ENCODE peak calls at places on chromosome 4, in nine cellular contexts. W is mammary epithelial cell, O is keratinocyte, G is mesendoderm, J is neuronal stem cell, N is IMR-90, T is Karpas-422, L is colonic mucosa, M is endodermal cell. C is an unnamed sample. For H3K36me3, the result is how much of the 10 kb centered on the place peaks cover.

GRCh38 chr4:5998333-5998936 is 19.8 kb downstream of the C4orf50 start:
- DNase-seq in W (peak), O (peak), G (peak), J (peak), N (peak), T (peak), L (peak), M (peak), C (no peak)

GRCh38 chr4:23728393-23728792 is 161.5 kb downstream of the PPARGC1A start:
- DNase-seq in W (peak), O (peak), G (peak), J (no peak), N (peak), T (no peak), L (no peak), M (no peak), C (no peak)

GRCh38 chr4:5822617-5823016 is 70.3 kb downstream of the CRMP1 start:
- DNase-seq in W (no peak), O (no peak), G (no peak), J (no peak), N (no peak), T (peak), L (no peak), M (no peak), C (no peak)

GRCh38 chr4:3516836-3517730 is 15.1 kb downstream of the LRPAP1 start:
- DNase-seq in W (no peak), O (no peak), G (no peak), J (no peak), N (no peak), T (no peak), L (no peak), M (no peak), C (no peak)

GRCh38 chr4:1772869-1773538 is 20.1 kb upstream of the FGFR3 start:
- DNase-seq in W (no peak), O (no peak), G (no peak), J (no peak), N (no peak), T (no peak), L (no peak), M (no peak), C (no peak)

GRCh38 chr4:139556071-139556734 is at the start of gene SETD7:
- DNase-seq in W (peak), O (no peak), G (peak), J (peak), N (peak), T (peak), L (peak), M (peak), C (no peak)

GRCh38 chr4:176323511-176324160 is 3.9 kb downstream of the SPCS3 start:
- DNase-seq in W (no peak), O (no peak), G (no peak), J (no peak), N (no peak), T (no peak), L (no peak), M (no peak), C (no peak)

GRCh38 chr4:106414366-106414765 is 45.8 kb upstream of the GIMD1 start:
- DNase-seq in W (peak), O (no peak), G (no peak), J (no peak), N (no peak), T (no peak), L (no peak), M (no peak), C (no peak)

GRCh38 chr4:122100508-122100907 is 51.6 kb upstream of the BLTP1 start:
- DNase-seq in W (no peak), O (no peak), G (peak), J (peak), N (no peak), T (no peak), L (no peak), M (peak), C (peak)

GRCh38 chr4:45036677-45037076 is 310.3 kb upstream of the GNPDA2 start:
- DNase-seq in W (peak), O (no peak), G (peak), J (no peak), N (no peak), T (no peak), L (no peak), M (no peak), C (no peak)

GRCh38 chr4:152156448-152156847 is 379.4 kb downstream of the FBXW7 start:
- DNase-seq in W (no peak), O (no peak), G (no peak), J (no peak), N (no peak), T (no peak), L (no peak), M (no peak), C (no peak)

GRCh38 chr4:56147371-56147770 is 198.6 kb downstream of the CEP135 start:
- DNase-seq in W (no peak), O (no peak), G (no peak), J (no peak), N (peak), T (no peak), L (no peak), M (no peak), C (no peak)

GRCh38 chr4:121827851-121828250 is 4.2 kb upstream of the CCNA2 start:
- DNase-seq in W (peak), O (no peak), G (no peak), J (no peak), N (peak), T (no peak), L (no peak), M (no peak), C (no peak)

GRCh38 chr4:125639182-125639621 is 324.4 kb downstream of the FAT4 start:
- DNase-seq in W (no peak), O (no peak), G (peak), J (peak), N (peak), T (no peak), L (no peak), M (peak), C (no peak)

GRCh38 chr4:77990456-77990855 is 66.7 kb upstream of the FRAS1 start:
- DNase-seq in W (no peak), O (no peak), G (no peak), J (no peak), N (no peak), T (no peak), L (no peak), M (no peak), C (no peak)

GRCh38 chr4:40563401-40563800 is 66.3 kb downstream of the RBM47 start:
- DNase-seq in W (no peak), O (no peak), G (peak), J (no peak), N (no peak), T (no peak), L (no peak), M (no peak), C (no peak)

GRCh38 chr4:134628074-134628473 is 426.5 kb upstream of the PABPC4L start:
- DNase-seq in W (no peak), O (no peak), G (no peak), J (no peak), N (no peak), T (no peak), L (no peak), M (no peak), C (no peak)

GRCh38 chr4:48779095-48779997 is 733 bp downstream of the FRYL start:
- DNase-seq in W (peak), O (no peak), G (peak), J (peak), N (peak), T (peak), L (peak), M (peak), C (no peak)

GRCh38 chr4:187118731-187119130 is 395.1 kb upstream of the FAT1 start:
- DNase-seq in W (no peak), O (no peak), G (no peak), J (no peak), N (peak), T (no peak), L (no peak), M (no peak), C (no peak)

GRCh38 chr4:176034498-176034897 is 31.1 kb upstream of the WDR17 start:
- DNase-seq in W (peak), O (no peak), G (peak), J (peak), N (peak), T (peak), L (no peak), M (no peak), C (peak)

GRCh38 chr4:118981839-118982381 is 93.3 kb downstream of the SYNPO2 start:
- DNase-seq in W (peak), O (peak), G (peak), J (peak), N (peak), T (peak), L (peak), M (peak), C (no peak)

GRCh38 chr4:55355555-55355954 is 9.5 kb downstream of the SRD5A3 start:
- DNase-seq in W (peak), O (peak), G (no peak), J (no peak), N (no peak), T (no peak), L (no peak), M (no peak), C (no peak)

GRCh38 chr4:89745708-89746107 is 91.3 kb downstream of the SNCA start:
- DNase-seq in W (no peak), O (no peak), G (no peak), J (no peak), N (no peak), T (no peak), L (no peak), M (no peak), C (no peak)
- H3K27ac ChIP-seq in W (no peak), O (no peak), G (no peak), J (no peak), N (no peak), T (no peak), L (no peak), M (no peak), C (peak)

DNA sequence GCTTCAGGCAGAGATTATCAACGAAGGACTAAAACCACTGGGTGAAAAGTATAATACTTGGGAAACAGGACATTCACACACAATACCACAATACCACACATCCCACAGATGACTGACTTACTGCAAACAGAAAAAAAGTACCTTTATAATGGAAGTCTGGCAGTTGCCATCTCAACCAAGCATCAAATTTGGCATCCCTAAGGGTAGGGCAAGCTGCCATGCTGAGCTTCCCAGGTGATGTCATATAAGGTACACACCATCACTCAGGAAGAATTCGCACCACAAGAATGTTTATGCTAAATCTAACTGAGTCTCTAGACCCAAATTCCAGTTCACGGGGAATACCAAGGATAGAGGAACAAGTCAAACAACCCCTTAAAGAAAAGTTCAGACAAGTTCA is 9.1 kb downstream of the QDPR start:
- DNase-seq in W (peak), O (peak), G (no peak), J (no peak), N (peak), T (no peak), L (no peak), M (no peak), C (no peak)
- H3K36me3 ChIP-seq in W (under half), O (under half), G (under half), J (half or more), N (under half), T (under half), L (under half), M (half or more), C (under half)

GRCh38 chr4:8282134-8282641 is 12.6 kb downstream of the HTRA3 start:
- DNase-seq in W (no peak), O (no peak), G (no peak), J (no peak), N (no peak), T (no peak), L (no peak), M (no peak), C (no peak)
- H3K9ac ChIP-seq in W (no peak), O (no peak), G (no peak), J (no peak), N (no peak), T (no peak), L (no peak), M (no peak), C (no peak)

GRCh38 chr4:169251291-169252235 is 19.2 kb downstream of the SH3RF1 start:
- DNase-seq in W (peak), O (no peak), G (peak), J (no peak), N (no peak), T (no peak), L (peak), M (peak), C (no peak)

GRCh38 chr4:169248645-169249044 is 22.1 kb downstream of the SH3RF1 start:
- DNase-seq in W (no peak), O (no peak), G (no peak), J (no peak), N (no peak), T (no peak), L (no peak), M (no peak), C (no peak)

GRCh38 chr4:169246957-169247396 is 23.8 kb downstream of the SH3RF1 start:
- DNase-seq in W (no peak), O (no peak), G (no peak), J (no peak), N (no peak), T (no peak), L (no peak), M (no peak), C (no peak)

GRCh38 chr4:169250796-169251195 is 20.0 kb downstream of the SH3RF1 start:
- DNase-seq in W (no peak), O (no peak), G (no peak), J (no peak), N (no peak), T (no peak), L (no peak), M (no peak), C (no peak)

DNA sequence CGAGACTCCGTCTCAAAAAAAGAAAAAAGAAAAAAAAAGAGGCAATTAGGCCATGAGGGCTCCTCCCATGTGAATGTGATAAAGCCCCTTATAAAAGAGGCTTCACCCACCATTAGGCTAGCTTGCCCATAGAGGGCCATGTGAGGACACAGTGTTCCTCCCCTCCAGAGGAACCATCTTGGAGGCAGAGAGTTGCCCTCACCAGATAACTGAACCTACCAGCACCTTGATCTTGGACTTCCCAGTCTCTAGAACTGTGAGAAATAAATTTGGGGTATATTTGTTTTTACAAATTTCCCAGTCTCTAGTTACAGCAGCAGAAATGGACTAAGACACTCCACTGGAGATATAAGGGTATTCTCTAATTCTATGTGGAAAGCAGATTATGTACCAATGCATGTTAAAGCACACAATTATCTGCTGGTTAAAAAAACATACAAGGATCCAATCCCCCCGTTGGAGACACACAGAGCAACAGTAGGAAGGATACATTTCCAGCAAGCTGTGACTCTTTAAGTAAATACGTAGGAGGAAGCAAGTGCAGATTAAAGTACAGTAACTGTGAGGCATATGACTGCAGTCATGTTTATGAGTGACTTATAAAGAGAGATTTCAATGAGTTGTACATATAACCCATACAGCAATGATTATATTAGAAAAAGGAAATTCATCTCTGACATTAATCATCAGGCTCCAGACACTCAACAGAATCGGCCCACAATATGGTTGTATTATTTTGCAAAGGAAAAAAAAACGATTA is 21.4 kb downstream of the SH3RF1 start:
- DNase-seq in W (no peak), O (no peak), G (no peak), J (no peak), N (peak), T (no peak), L (no peak), M (no peak), C (no peak)
- H3K27ac ChIP-seq in W (peak), O (no peak), G (no peak), J (no peak), N (no peak), T (no peak), L (peak), M (no peak), C (no peak)

C was measured in SK-N-MC.